ENCODE peak calls at places on chromosomes 16 and 17, in five cellular contexts. I is fibroblast of lung, Z is left ventricle myocardium inferior, G is MM.1S, F is DND-41. N is an unnamed sample. For H3K9me3, the result is how much of the 10 kb centered on the place peaks cover.

GRCh38 chr16:75237398-75238131 is 13.9 kb downstream of the BCAR1 start:
- DNase-seq in I (no peak), Z (no peak), G (no peak), F (no peak), N (no peak)

GRCh38 chr17:50953831-50954601 is 87.9 kb upstream of the TOB1 start:
- DNase-seq in I (peak), Z (peak), G (no peak), F (peak), N (no peak)

GRCh38 chr16:68116256-68116853 is 31.2 kb downstream of the NFATC3 start:
- DNase-seq in I (peak), Z (no peak), G (peak), F (no peak), N (no peak)

GRCh38 chr17:33682622-33683021 is 389.5 kb upstream of the ASIC2 start:
- DNase-seq in I (no peak), Z (no peak), G (no peak), F (no peak), N (no peak)

GRCh38 chr16:50311891-50312501 is 45.6 kb downstream of the ADCY7 start:
- DNase-seq in I (no peak), Z (no peak), G (no peak), F (no peak), N (no peak)

GRCh38 chr17:55806745-55807466 is 56.1 kb downstream of the PCTP start:
- DNase-seq in I (no peak), Z (no peak), G (no peak), F (no peak), N (no peak)

GRCh38 chr17:55518549-55518948 is 7.3 kb upstream of the SMIM36 start:
- DNase-seq in I (no peak), Z (no peak), G (no peak), F (no peak), N (no peak)

GRCh38 chr16:50267651-50268050 is 1.3 kb downstream of the ADCY7 start:
- DNase-seq in I (no peak), Z (no peak), G (no peak), F (peak), N (no peak)

GRCh38 chr16:30526137-30526822 is at the start of gene ZNF768:
- DNase-seq in I (peak), Z (peak), G (no peak), F (peak), N (no peak)

GRCh38 chr17:79784353-79785016 is 6.5 kb downstream of the CBX2 start:
- DNase-seq in I (no peak), Z (no peak), G (no peak), F (no peak), N (no peak)

GRCh38 chr17:70168044-70168978 is 1.0 kb upstream of the KCNJ2 start:
- DNase-seq in I (peak), Z (peak), G (peak), F (no peak), N (no peak)

GRCh38 chr17:31269597-31269996 is 27.4 kb downstream of the OMG start:
- DNase-seq in I (peak), Z (no peak), G (no peak), F (no peak), N (no peak)

GRCh38 chr17:42879596-42879985 is 21.0 kb upstream of the G6PC1 start:
- DNase-seq in I (no peak), Z (no peak), G (no peak), F (no peak), N (no peak)

GRCh38 chr17:59842901-59843652 is 49.7 kb downstream of the TUBD1 start:
- DNase-seq in I (peak), Z (no peak), G (no peak), F (no peak), N (no peak)

GRCh38 chr17:55845385-55845784 is 94.5 kb downstream of the PCTP start:
- DNase-seq in I (peak), Z (peak), G (no peak), F (no peak), N (no peak)

GRCh38 chr17:39174907-39175694 is 9.1 kb upstream of the ARL5C start:
- DNase-seq in I (peak), Z (peak), G (peak), F (peak), N (peak)

GRCh38 chr16:89115216-89115949 is 21.7 kb downstream of the ACSF3 start:
- DNase-seq in I (no peak), Z (peak), G (peak), F (peak), N (peak)

GRCh38 chr17:10247806-10248334 is 49.5 kb upstream of the GAS7 start:
- DNase-seq in I (no peak), Z (no peak), G (no peak), F (no peak), N (no peak)

GRCh38 chr17:69448431-69449102 is 34.1 kb downstream of the MAP2K6 start:
- DNase-seq in I (no peak), Z (peak), G (no peak), F (no peak), N (no peak)

GRCh38 chr16:57624044-57624688 is 4.3 kb upstream of the ADGRG1 start:
- DNase-seq in I (no peak), Z (no peak), G (no peak), F (no peak), N (no peak)

GRCh38 chr17:38922538-38923291 is 2.7 kb upstream of the LASP1NB start:
- DNase-seq in I (peak), Z (no peak), G (no peak), F (no peak), N (no peak)

GRCh38 chr17:75571197-75571884 is 16.3 kb upstream of the MYO15B start:
- DNase-seq in I (no peak), Z (no peak), G (peak), F (no peak), N (no peak)

GRCh38 chr17:5711344-5711743 is 127.0 kb upstream of the NLRP1 start:
- DNase-seq in I (no peak), Z (no peak), G (no peak), F (no peak), N (no peak)

GRCh38 chr16:1678500-1679098 is 520 bp downstream of the JPT2 start:
- DNase-seq in I (peak), Z (no peak), G (no peak), F (peak), N (peak)

GRCh38 chr17:37779554-37779953 is 34.7 kb upstream of the HNF1B start:
- DNase-seq in I (peak), Z (no peak), G (no peak), F (no peak), N (no peak)

GRCh38 chr17:28901866-28902818 is 737 bp downstream of the DHRS13 start:
- DNase-seq in I (peak), Z (peak), G (peak), F (peak), N (peak)

GRCh38 chr17:32508926-32509325 is 22.1 kb downstream of the CDK5R1 start:
- DNase-seq in I (no peak), Z (no peak), G (no peak), F (no peak), N (no peak)

GRCh38 chr16:4115209-4115940 is 867 bp downstream of the ADCY9 start:
- DNase-seq in I (peak), Z (peak), G (no peak), F (no peak), N (peak)

GRCh38 chr16:7268182-7268581 is 64.5 kb upstream of the RBFOX1 start:
- DNase-seq in I (no peak), Z (no peak), G (no peak), F (peak), N (no peak)

GRCh38 chr17:35797918-35798317 is 2.5 kb upstream of the MMP28 start:
- DNase-seq in I (no peak), Z (no peak), G (no peak), F (no peak), N (no peak)

GRCh38 chr16:29911676-29912010 is 11.4 kb downstream of the ASPHD1 start:
- DNase-seq in I (no peak), Z (no peak), G (no peak), F (no peak), N (no peak)

GRCh38 chr16:4376126-4376819 is 4.6 kb downstream of the VASN start:
- DNase-seq in I (peak), Z (peak), G (no peak), F (no peak), N (no peak)

GRCh38 chr17:61305024-61305423 is 94.6 kb upstream of the TBX2 start:
- DNase-seq in I (peak), Z (no peak), G (no peak), F (no peak), N (no peak)

DNA sequence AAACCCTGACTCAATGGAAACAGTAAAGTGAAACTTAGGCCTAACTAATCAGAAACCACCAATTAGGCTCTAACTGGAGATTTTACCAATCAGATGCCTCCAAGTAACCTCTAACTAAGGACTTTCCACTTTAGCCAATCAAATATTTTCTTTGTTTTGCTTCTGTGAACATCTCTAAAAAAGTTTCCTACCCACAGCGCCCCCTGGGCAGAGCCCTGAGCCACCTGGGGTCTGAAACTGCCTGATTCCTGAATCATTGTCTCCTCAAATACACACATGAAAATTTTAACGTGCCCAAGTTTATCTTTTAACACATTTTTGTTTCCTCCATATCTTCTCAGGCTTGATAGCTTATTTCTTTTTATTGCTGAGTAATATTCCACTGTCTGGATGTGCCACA is 19.0 kb downstream of the ADAD2 start:
- DNase-seq in I (no peak), Z (no peak), G (no peak), F (no peak), N (no peak)
- TF ChIP-seq CTCF in I (no peak), Z (no peak), G (no peak), F (peak), N (no peak)

DNA sequence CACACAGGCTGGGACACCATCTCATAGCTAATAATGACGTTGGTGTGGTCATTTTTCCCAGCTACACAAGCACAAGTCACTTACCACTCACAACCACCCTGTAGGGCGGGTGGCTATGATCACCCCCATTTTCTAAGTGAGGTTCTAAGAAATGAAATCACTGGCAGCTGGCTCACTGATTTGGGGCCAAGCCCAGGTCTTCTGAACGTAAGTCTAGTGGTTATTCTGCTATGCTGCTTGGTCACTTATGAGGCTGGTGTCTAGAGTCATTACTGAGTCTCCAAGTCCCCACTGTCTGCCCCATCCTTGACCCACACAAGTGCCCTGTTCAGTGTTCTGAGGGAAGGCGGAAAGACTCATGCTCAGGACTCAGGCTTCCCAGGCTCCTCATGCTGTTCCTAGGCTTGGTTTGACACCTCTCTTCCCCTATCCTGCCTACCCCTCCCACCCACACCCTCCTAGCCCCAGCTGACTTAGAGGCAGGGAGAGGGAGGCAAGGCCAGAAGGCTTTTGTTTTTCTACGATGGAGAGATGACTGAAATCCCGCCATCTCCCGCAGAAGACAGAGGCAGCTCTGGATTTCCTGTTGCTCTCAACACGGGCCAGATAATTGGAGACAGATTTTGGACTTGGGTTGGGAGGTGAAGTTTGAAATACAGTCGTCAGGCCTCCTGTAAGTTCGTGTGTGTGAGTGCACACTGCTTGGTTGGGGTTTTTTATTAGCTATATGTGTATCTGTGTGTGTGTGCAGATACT is 32.2 kb downstream of the FZD2 start:
- DNase-seq in I (no peak), Z (no peak), G (no peak), F (no peak), N (no peak)
- H3K27ac ChIP-seq in I (no peak), Z (no peak), G (no peak), F (no peak), N (no peak)

GRCh38 chr16:86874141-86874540 is 295.8 kb downstream of the FOXL1 start:
- DNase-seq in I (no peak), Z (no peak), G (no peak), F (peak), N (no peak)
- H3K9me3 ChIP-seq in I (under half), Z (under half), G (under half), F (under half), N (under half)

GRCh38 chr17:62631936-62632924 is 4.8 kb downstream of the MRC2 start:
- DNase-seq in I (no peak), Z (no peak), G (no peak), F (no peak), N (no peak)

GRCh38 chr17:62643496-62643895 is 16.0 kb downstream of the MRC2 start:
- DNase-seq in I (no peak), Z (no peak), G (no peak), F (no peak), N (no peak)

GRCh38 chr17:62641101-62641500 is 13.6 kb downstream of the MRC2 start:
- DNase-seq in I (no peak), Z (no peak), G (no peak), F (no peak), N (no peak)

DNA sequence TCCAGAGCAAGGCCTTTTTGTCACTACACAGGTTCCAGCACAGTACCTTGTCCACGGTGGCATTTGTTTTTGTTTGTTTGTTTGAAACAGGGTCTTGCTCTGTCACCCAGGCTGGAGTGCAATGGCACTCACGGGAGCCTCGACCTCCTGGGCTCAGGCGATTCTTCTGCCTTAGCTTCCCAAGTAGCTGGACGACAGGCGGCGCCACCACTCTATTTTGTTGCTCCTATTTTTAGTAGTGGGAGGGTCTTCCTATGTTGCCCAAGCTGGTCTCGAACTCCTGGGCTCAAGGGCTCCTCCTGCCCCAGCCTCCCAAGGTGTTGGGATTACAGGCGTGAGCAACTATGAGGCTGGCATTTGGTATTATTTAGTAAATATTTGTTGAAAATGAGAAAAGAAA is 10.3 kb downstream of the MRC2 start:
- DNase-seq in I (no peak), Z (no peak), G (no peak), F (no peak), N (no peak)
- TF ChIP-seq CTCF in I (no peak), Z (no peak), G (no peak), F (no peak), N (no peak)

GRCh38 chr16:22633794-22634193 is 123.1 kb downstream of the NPIPB5 start:
- DNase-seq in I (no peak), Z (no peak), G (no peak), F (no peak), N (no peak)
- H3K27ac ChIP-seq in I (no peak), Z (no peak), G (no peak), F (no peak), N (no peak)

N was measured in CD4-positive, alpha-beta T cell.